ENCODE peak calls at places on chromosomes 11 and 22, in four cellular contexts. P is psoas muscle, I is left ventricle myocardium inferior, T is fibroblast of lung. K is an unnamed sample. For H3K27me3, the result is how much of the 10 kb centered on the place peaks cover.

GRCh38 chr22:19891350-19892248 is 36.9 kb upstream of the GNB1L start:
- DNase-seq in P (no peak), I (no peak), T (peak), K (peak)

GRCh38 chr22:27459955-27460354 is 341.6 kb downstream of the MN1 start:
- DNase-seq in P (no peak), I (no peak), T (no peak), K (no peak)

GRCh38 chr11:16788141-16789060 is 50.0 kb downstream of the C11orf58 start:
- DNase-seq in P (peak), I (peak), T (peak), K (peak)

GRCh38 chr22:38315801-38316339 is 1.4 kb downstream of the CSNK1E start:
- DNase-seq in P (no peak), I (no peak), T (no peak), K (no peak)

GRCh38 chr11:86932942-86933875 is 22.0 kb downstream of the FZD4 start:
- DNase-seq in P (no peak), I (no peak), T (peak), K (no peak)

GRCh38 chr11:122319842-122320555 is 204.0 kb upstream of the BLID start:
- DNase-seq in P (no peak), I (no peak), T (no peak), K (no peak)

GRCh38 chr22:25166266-25167056 is 33.2 kb upstream of the CRYBB3 start:
- DNase-seq in P (no peak), I (no peak), T (no peak), K (no peak)

GRCh38 chr11:126348806-126349582 is 6.5 kb upstream of the ST3GAL4 start:
- DNase-seq in P (no peak), I (peak), T (peak), K (no peak)

GRCh38 chr11:92449780-92450179 is 225.2 kb downstream of the FAT3 start:
- DNase-seq in P (no peak), I (no peak), T (no peak), K (no peak)

GRCh38 chr11:92449222-92449621 is 224.6 kb downstream of the FAT3 start:
- DNase-seq in P (no peak), I (no peak), T (no peak), K (no peak)

GRCh38 chr11:92455221-92455790 is 230.7 kb downstream of the FAT3 start:
- DNase-seq in P (no peak), I (no peak), T (no peak), K (no peak)

GRCh38 chr11:92451081-92451480 is 226.5 kb downstream of the FAT3 start:
- DNase-seq in P (no peak), I (no peak), T (no peak), K (no peak)

DNA sequence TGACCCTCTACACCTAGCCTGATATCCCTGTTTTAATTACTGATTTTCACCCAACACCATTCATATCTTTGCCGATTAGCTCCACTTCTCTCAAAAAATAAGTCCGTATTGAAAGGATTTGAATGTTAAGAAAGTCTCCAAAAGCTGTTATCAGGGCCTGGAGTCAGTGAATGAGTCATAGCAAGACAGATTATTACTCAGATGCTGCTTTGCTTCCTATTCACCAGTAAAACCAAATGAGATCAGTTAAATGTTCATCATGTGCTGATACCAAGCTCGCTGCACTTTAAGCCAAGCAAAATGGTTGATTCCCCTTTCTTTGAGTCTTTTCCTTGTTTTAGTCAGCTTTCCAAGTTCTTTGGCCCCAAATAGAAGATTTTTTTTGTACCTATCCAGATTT is 228.4 kb downstream of the FAT3 start:
- DNase-seq in P (no peak), I (no peak), T (peak), K (no peak)
- H3K27ac ChIP-seq in P (no peak), I (no peak), T (no peak), K (no peak)

GRCh38 chr11:10659339-10660216 is 34.0 kb downstream of the IRAG1 start:
- DNase-seq in P (peak), I (no peak), T (peak), K (no peak)

GRCh38 chr11:10655227-10655626 is 38.3 kb downstream of the IRAG1 start:
- DNase-seq in P (no peak), I (no peak), T (peak), K (no peak)

GRCh38 chr11:10658621-10659338 is 34.8 kb downstream of the IRAG1 start:
- DNase-seq in P (no peak), I (no peak), T (peak), K (no peak)

GRCh38 chr11:10655931-10656576 is 37.5 kb downstream of the IRAG1 start:
- DNase-seq in P (no peak), I (no peak), T (peak), K (no peak)

GRCh38 chr11:10657308-10658271 is 36.0 kb downstream of the IRAG1 start:
- DNase-seq in P (no peak), I (no peak), T (peak), K (no peak)
- H3K27me3 ChIP-seq in P (under half), I (under half), T (under half), K (under half)

GRCh38 chr22:47409501-47410275 is 647.2 kb downstream of the TBC1D22A start:
- DNase-seq in P (no peak), I (no peak), T (no peak), K (no peak)

GRCh38 chr22:47406180-47406723 is 643.8 kb downstream of the TBC1D22A start:
- DNase-seq in P (no peak), I (no peak), T (no peak), K (no peak)

GRCh38 chr22:47406896-47407295 is 644.4 kb downstream of the TBC1D22A start:
- DNase-seq in P (no peak), I (no peak), T (no peak), K (no peak)

GRCh38 chr22:47407626-47408025 is 645.2 kb downstream of the TBC1D22A start:
- DNase-seq in P (no peak), I (no peak), T (no peak), K (no peak)

GRCh38 chr22:47408409-47408808 is 646.0 kb downstream of the TBC1D22A start:
- DNase-seq in P (no peak), I (no peak), T (no peak), K (no peak)
- TF ChIP-seq CTCF in P (no peak), I (no peak), T (no peak), K (no peak)

GRCh38 chr22:31637938-31638618 is 23.9 kb downstream of the PISD start:
- DNase-seq in P (no peak), I (peak), T (no peak), K (no peak)

GRCh38 chr22:31635638-31636306 is 26.2 kb downstream of the PISD start:
- DNase-seq in P (no peak), I (no peak), T (no peak), K (no peak)

GRCh38 chr22:31639640-31640039 is 22.4 kb downstream of the PISD start:
- DNase-seq in P (no peak), I (no peak), T (no peak), K (no peak)

DNA sequence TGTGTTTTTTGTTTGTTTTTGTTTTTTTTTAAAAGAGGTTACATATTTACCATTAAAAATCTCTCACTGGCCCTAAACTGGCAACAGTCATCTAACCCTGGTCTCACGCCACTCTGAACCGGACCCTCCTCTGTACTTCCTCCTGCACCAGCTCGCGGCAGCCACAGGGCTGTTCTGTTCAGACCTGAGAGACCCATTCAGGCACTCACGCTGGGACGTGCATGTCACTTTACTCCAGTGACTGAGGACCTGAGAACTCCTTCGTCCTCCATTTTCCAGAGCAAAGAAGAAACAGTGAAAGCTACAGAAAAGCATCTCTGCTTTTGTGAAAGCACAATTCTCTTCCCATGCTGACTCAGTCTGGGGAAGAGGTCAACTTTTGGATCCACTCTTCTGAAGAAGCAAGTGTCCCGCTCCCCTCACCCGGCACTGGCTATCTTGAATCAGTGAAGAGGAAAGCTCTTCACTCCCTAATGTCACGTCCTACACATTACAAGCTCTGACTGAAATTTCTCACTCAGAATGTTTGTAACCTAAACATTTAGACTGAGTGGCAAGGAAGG is 24.6 kb downstream of the PISD start:
- DNase-seq in P (no peak), I (peak), T (no peak), K (no peak)
- H3K27ac ChIP-seq in P (peak), I (peak), T (peak), K (no peak)

K was measured in CD4-positive, alpha-beta T cell.